ENCODE peak calls at places on chromosomes 5 and 9, in four cellular contexts. K, X, Z and J are unnamed samples.

GRCh38 chr5:29114331-29114768 is 2076.0 kb upstream of the CDH9 start:
- DNase-seq in K (no peak), X (no peak), Z (no peak), J (no peak)

GRCh38 chr9:128406848-128407391 is 13.7 kb upstream of the CERCAM start:
- DNase-seq in K (no peak), X (no peak), Z (no peak), J (no peak)

GRCh38 chr5:79488775-79489174 is 25.2 kb downstream of the HOMER1 start:
- DNase-seq in K (no peak), X (no peak), Z (no peak), J (no peak)

GRCh38 chr5:96434201-96434645 is 1.2 kb upstream of the PCSK1 start:
- DNase-seq in K (peak), X (peak), Z (peak), J (peak)

GRCh38 chr5:15026011-15026481 is 154.5 kb upstream of the ANKH start:
- DNase-seq in K (no peak), X (no peak), Z (no peak), J (no peak)

GRCh38 chr5:23451156-23451555 is 56.3 kb upstream of the PRDM9 start:
- DNase-seq in K (no peak), X (no peak), Z (no peak), J (no peak)

GRCh38 chr5:179300834-179301233 is 44.4 kb downstream of the ADAMTS2 start:
- DNase-seq in K (no peak), X (peak), Z (no peak), J (no peak)

GRCh38 chr5:147453901-147454814 is 55.7 kb downstream of the DPYSL3 start:
- DNase-seq in K (peak), X (peak), Z (peak), J (peak)

GRCh38 chr9:7115606-7116005 is 357.8 kb downstream of the KDM4C start:
- DNase-seq in K (no peak), X (no peak), Z (no peak), J (no peak)

GRCh38 chr9:86176468-86176867 is 77.1 kb upstream of the GOLM1 start:
- DNase-seq in K (no peak), X (no peak), Z (no peak), J (no peak)

GRCh38 chr9:133148351-133149129 is 15.2 kb downstream of the GBGT1 start:
- DNase-seq in K (peak), X (peak), Z (no peak), J (peak)

GRCh38 chr9:134691695-134692572 is 50.3 kb downstream of the COL5A1 start:
- DNase-seq in K (no peak), X (no peak), Z (no peak), J (peak)

GRCh38 chr9:71863652-71864051 is 47.3 kb downstream of the ABHD17B start:
- DNase-seq in K (no peak), X (no peak), Z (no peak), J (no peak)

GRCh38 chr5:11261226-11261625 is 500.2 kb upstream of the DAP start:
- DNase-seq in K (no peak), X (no peak), Z (no peak), J (no peak)

GRCh38 chr5:28632607-28633006 is 1594.2 kb upstream of the CDH9 start:
- DNase-seq in K (no peak), X (no peak), Z (no peak), J (no peak)

GRCh38 chr5:9619331-9620092 is 10.6 kb downstream of the TAS2R1 start:
- DNase-seq in K (no peak), X (no peak), Z (no peak), J (no peak)

GRCh38 chr5:93576994-93577575 is 3.9 kb downstream of the NR2F1-AS1 start:
- DNase-seq in K (no peak), X (no peak), Z (no peak), J (no peak)

GRCh38 chr9:135951889-135952663 is 9.1 kb downstream of the UBAC1 start:
- DNase-seq in K (no peak), X (no peak), Z (no peak), J (no peak)

GRCh38 chr5:91556-92263 is at the start of gene PLEKHG4B:
- DNase-seq in K (no peak), X (no peak), Z (no peak), J (peak)

GRCh38 chr5:149632311-149633251 is 51.3 kb downstream of the ARHGEF37 start:
- DNase-seq in K (peak), X (no peak), Z (no peak), J (no peak)

GRCh38 chr5:142316051-142316450 is 8.8 kb downstream of the SPRY4 start:
- DNase-seq in K (no peak), X (no peak), Z (no peak), J (no peak)

GRCh38 chr5:168612996-168613395 is 33.8 kb upstream of the PANK3 start:
- DNase-seq in K (no peak), X (no peak), Z (no peak), J (no peak)

GRCh38 chr9:106675780-106676179 is 187.2 kb upstream of the ZNF462 start:
- DNase-seq in K (no peak), X (peak), Z (no peak), J (no peak)

GRCh38 chr5:77866198-77866597 is 90.1 kb upstream of the TBCA start:
- DNase-seq in K (no peak), X (no peak), Z (no peak), J (no peak)

GRCh38 chr5:125695994-125696679 is 727.1 kb upstream of the GRAMD2B start:
- DNase-seq in K (no peak), X (no peak), Z (no peak), J (no peak)

GRCh38 chr5:134003064-134003956 is 1.5 kb downstream of the VDAC1 start:
- DNase-seq in K (no peak), X (no peak), Z (no peak), J (no peak)
- H3K4me3 ChIP-seq in K (peak), X (peak), Z (peak), J (peak)

GRCh38 chr9:130291474-130291873 is 25.9 kb downstream of the HMCN2 start:
- DNase-seq in K (no peak), X (no peak), Z (no peak), J (no peak)
- H3K27ac ChIP-seq in K (peak), X (no peak), Z (no peak), J (no peak)

DNA sequence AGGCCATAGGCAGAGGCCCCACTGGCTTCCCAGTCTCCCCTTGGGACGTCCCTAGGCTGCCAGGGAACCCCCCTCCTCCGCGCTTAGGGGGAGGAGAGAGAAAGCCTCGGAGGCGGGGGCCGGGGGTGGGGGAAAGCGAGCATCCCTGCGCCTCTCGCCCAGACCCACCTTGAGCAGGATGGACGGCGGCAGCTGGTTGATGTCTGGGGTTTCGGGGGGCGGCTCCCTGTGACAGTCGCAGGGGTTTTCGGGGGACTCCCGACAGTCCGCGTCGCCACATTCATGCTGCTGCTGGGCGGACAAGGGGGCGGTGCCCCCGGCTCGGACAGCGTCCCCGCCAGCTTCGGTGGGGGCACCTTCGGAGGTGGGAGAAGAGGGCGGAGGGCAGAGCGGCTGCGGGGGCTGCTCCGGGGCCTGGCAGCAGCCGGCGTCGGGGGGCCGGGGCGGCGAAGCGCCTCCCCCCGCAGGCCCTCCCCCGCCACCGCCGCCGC is 1.3 kb downstream of the FBXL17 start:
- DNase-seq in K (peak), X (peak), Z (peak), J (peak)
- TF ChIP-seq POLR2A in K (no peak), X (no peak), Z (no peak), J (no peak)

DNA sequence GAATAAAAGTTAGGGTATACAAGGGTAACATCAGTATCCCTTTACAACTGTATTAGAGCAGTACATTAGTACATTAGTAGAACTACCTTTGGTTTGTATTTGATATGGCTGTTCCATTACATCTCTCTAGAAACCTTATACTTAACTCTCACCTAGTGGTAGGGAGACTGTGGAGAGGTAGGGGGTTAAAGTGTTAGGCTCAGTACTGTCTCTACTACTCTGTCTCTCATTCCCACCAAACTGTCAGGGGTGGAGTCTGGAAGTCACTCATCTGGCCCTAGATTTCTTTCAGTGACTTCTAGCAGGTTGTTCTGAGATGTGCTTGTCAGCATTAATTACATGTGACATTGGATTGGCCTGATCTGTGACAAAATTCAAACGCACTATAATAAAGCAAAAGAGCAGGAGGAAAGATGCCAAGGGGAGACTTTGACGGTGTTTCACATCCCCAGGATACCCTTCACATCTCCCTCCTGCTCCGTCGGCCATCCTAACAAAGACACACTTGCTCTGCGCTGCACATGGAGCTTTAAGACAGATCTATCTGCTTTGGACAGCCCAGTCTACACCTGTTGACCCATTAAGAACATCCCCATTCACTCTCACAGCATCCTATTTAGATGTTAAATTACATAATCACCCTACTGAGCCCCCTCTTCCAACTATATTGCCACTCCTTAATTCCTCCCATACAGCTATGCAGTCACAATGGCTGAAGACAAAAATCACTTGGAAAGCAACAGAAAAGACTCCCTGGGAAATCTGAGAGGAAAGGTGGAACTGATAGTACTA is 1043.0 kb upstream of the DMAC1 start:
- DNase-seq in K (no peak), X (no peak), Z (no peak), J (no peak)
- H3K4me3 ChIP-seq in K (no peak), X (no peak), Z (no peak), J (no peak)

GRCh38 chr5:117165068-117165467 is 590.4 kb upstream of the SEMA6A start:
- DNase-seq in K (no peak), X (no peak), Z (no peak), J (no peak)

GRCh38 chr5:117160361-117160760 is 585.7 kb upstream of the SEMA6A start:
- DNase-seq in K (no peak), X (no peak), Z (no peak), J (no peak)

DNA sequence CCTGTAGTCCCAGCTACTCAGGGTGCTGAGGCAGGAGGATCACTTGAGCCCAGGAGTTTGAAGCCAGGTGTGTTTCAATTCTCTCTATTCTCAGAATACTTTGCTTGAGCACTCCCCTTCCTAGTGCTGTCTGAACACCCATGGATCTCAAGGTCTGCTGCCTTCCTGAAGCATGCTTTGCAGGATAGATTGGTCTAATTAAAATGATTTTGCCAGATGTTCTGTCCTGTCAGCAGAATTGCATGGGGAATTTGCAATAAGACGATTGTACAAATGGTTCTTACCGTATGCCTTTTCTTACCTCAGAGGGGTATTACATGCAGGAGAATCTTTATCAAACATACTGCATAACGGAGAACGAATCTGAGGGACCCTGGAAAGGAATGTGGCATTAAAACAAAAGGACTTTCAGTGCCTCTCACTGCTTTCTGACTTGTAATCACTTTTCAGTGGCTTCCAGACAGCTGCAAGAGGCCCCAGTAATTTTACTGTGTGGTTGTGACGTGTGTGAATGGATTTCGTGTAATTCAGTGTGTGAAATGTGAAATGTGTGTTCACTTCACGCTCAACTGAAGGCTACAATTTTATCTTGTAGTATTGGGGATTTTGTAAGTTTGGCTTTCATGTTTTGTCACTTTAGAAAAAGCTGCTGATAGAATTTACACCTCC is 587.2 kb upstream of the SEMA6A start:
- DNase-seq in K (no peak), X (no peak), Z (no peak), J (no peak)
- H3K27ac ChIP-seq in K (no peak), X (no peak), Z (no peak), J (no peak)

GRCh38 chr5:59130441-59130840 is 547.6 kb downstream of the RAB3C start:
- DNase-seq in K (no peak), X (no peak), Z (no peak), J (no peak)
- TF ChIP-seq POLR2A in K (no peak), X (no peak), Z (no peak), J (no peak)

GRCh38 chr5:35035271-35035670 is 12.5 kb downstream of the AGXT2 start:
- DNase-seq in K (no peak), X (no peak), Z (no peak), J (no peak)
- H3K4me3 ChIP-seq in K (no peak), X (no peak), Z (no peak), J (no peak)

GRCh38 chr9:120714846-120715231 is 569 bp upstream of the MEGF9 start:
- DNase-seq in K (no peak), X (no peak), Z (no peak), J (no peak)

GRCh38 chr9:120714088-120714845 is at the start of gene MEGF9:
- DNase-seq in K (peak), X (peak), Z (peak), J (peak)

GRCh38 chr9:120716483-120716882 is 2.2 kb upstream of the MEGF9 start:
- DNase-seq in K (no peak), X (no peak), Z (no peak), J (no peak)

GRCh38 chr9:120717194-120717593 is 2.9 kb upstream of the MEGF9 start:
- DNase-seq in K (no peak), X (no peak), Z (no peak), J (no peak)

GRCh38 chr9:120715331-120715924 is 1.2 kb upstream of the MEGF9 start:
- DNase-seq in K (peak), X (peak), Z (peak), J (peak)
- H3K27ac ChIP-seq in K (peak), X (peak), Z (peak), J (peak)